ENCODE peak calls at places on chromosome 3, in nine cellular contexts. One of them, this sample, is unnamed. For H3K9me3, the result is how much of the 10 kb centered on the place peaks cover.

GRCh38 chr3:23372296-23372695 is 169.2 kb downstream of the UBE2E2 start:
- DNase-seq in upper lobe of left lung: no peak
- DNase-seq in Panc1: no peak
- DNase-seq in stomach: no peak
- DNase-seq in HepG2: no peak
- DNase-seq in endothelial cell of umbilical vein: no peak
- DNase-seq in sigmoid colon: no peak
- DNase-seq in transverse colon: no peak
- DNase-seq in K562: no peak
- DNase-seq in this sample: no peak

GRCh38 chr3:105066106-105066839 is 300.4 kb upstream of the ALCAM start:
- DNase-seq in upper lobe of left lung: no peak
- DNase-seq in Panc1: no peak
- DNase-seq in HepG2: no peak
- DNase-seq in stomach: no peak
- DNase-seq in transverse colon: no peak
- DNase-seq in K562: no peak
- DNase-seq in sigmoid colon: no peak
- DNase-seq in endothelial cell of umbilical vein: no peak
- DNase-seq in this sample: no peak

GRCh38 chr3:16247282-16248058 is 17.3 kb downstream of the DPH3 start:
- DNase-seq in sigmoid colon: peak
- DNase-seq in upper lobe of left lung: no peak
- DNase-seq in stomach: peak
- DNase-seq in Panc1: peak
- DNase-seq in K562: peak
- DNase-seq in transverse colon: peak
- DNase-seq in endothelial cell of umbilical vein: peak
- DNase-seq in HepG2: peak
- DNase-seq in this sample: peak

GRCh38 chr3:160449660-160450598 is at the start of gene TRIM59:
- DNase-seq in K562: peak
- DNase-seq in transverse colon: peak
- DNase-seq in upper lobe of left lung: peak
- DNase-seq in Panc1: peak
- DNase-seq in stomach: peak
- DNase-seq in sigmoid colon: peak
- DNase-seq in HepG2: peak
- DNase-seq in endothelial cell of umbilical vein: peak
- DNase-seq in this sample: peak

GRCh38 chr3:156449712-156450574 is 105.0 kb downstream of the SSR3 start:
- DNase-seq in Panc1: peak
- DNase-seq in stomach: no peak
- DNase-seq in HepG2: peak
- DNase-seq in upper lobe of left lung: no peak
- DNase-seq in sigmoid colon: no peak
- DNase-seq in endothelial cell of umbilical vein: peak
- DNase-seq in transverse colon: no peak
- DNase-seq in K562: peak
- DNase-seq in this sample: no peak

GRCh38 chr3:112048911-112049310 is 14.4 kb downstream of the TMPRSS7 start:
- DNase-seq in transverse colon: no peak
- DNase-seq in endothelial cell of umbilical vein: no peak
- DNase-seq in sigmoid colon: no peak
- DNase-seq in K562: no peak
- DNase-seq in HepG2: no peak
- DNase-seq in stomach: peak
- DNase-seq in upper lobe of left lung: no peak
- DNase-seq in Panc1: no peak
- DNase-seq in this sample: no peak

GRCh38 chr3:86921981-86922680 is 68.8 kb downstream of the VGLL3 start:
- DNase-seq in transverse colon: no peak
- DNase-seq in endothelial cell of umbilical vein: no peak
- DNase-seq in K562: no peak
- DNase-seq in Panc1: no peak
- DNase-seq in upper lobe of left lung: no peak
- DNase-seq in HepG2: no peak
- DNase-seq in stomach: no peak
- DNase-seq in sigmoid colon: no peak
- DNase-seq in this sample: no peak

GRCh38 chr3:47636921-47637320 is 58.3 kb upstream of the CSPG5 start:
- DNase-seq in HepG2: no peak
- DNase-seq in endothelial cell of umbilical vein: no peak
- DNase-seq in K562: no peak
- DNase-seq in transverse colon: no peak
- DNase-seq in stomach: no peak
- DNase-seq in Panc1: no peak
- DNase-seq in upper lobe of left lung: no peak
- DNase-seq in sigmoid colon: no peak
- DNase-seq in this sample: no peak

GRCh38 chr3:129554356-129555120 is 11.6 kb downstream of the H1-8 start:
- DNase-seq in HepG2: no peak
- DNase-seq in sigmoid colon: no peak
- DNase-seq in stomach: no peak
- DNase-seq in upper lobe of left lung: no peak
- DNase-seq in endothelial cell of umbilical vein: peak
- DNase-seq in Panc1: no peak
- DNase-seq in transverse colon: no peak
- DNase-seq in K562: no peak
- DNase-seq in this sample: no peak

GRCh38 chr3:12372762-12373280 is 84.0 kb downstream of the PPARG start:
- DNase-seq in stomach: no peak
- DNase-seq in HepG2: no peak
- DNase-seq in upper lobe of left lung: no peak
- DNase-seq in K562: no peak
- DNase-seq in Panc1: no peak
- DNase-seq in endothelial cell of umbilical vein: no peak
- DNase-seq in transverse colon: no peak
- DNase-seq in sigmoid colon: no peak
- DNase-seq in this sample: no peak

GRCh38 chr3:4421121-4421520 is 45.9 kb downstream of the SUMF1 start:
- DNase-seq in stomach: no peak
- DNase-seq in sigmoid colon: no peak
- DNase-seq in transverse colon: no peak
- DNase-seq in upper lobe of left lung: no peak
- DNase-seq in endothelial cell of umbilical vein: no peak
- DNase-seq in HepG2: no peak
- DNase-seq in K562: peak
- DNase-seq in Panc1: no peak
- DNase-seq in this sample: no peak

GRCh38 chr3:187987919-187988318 is 166.0 kb upstream of the LPP start:
- DNase-seq in upper lobe of left lung: no peak
- DNase-seq in Panc1: no peak
- DNase-seq in endothelial cell of umbilical vein: no peak
- DNase-seq in HepG2: no peak
- DNase-seq in stomach: no peak
- DNase-seq in transverse colon: no peak
- DNase-seq in sigmoid colon: no peak
- DNase-seq in K562: no peak
- DNase-seq in this sample: no peak

GRCh38 chr3:157087398-157088132 is 72.4 kb downstream of the CCNL1 start:
- DNase-seq in Panc1: no peak
- DNase-seq in sigmoid colon: no peak
- DNase-seq in endothelial cell of umbilical vein: no peak
- DNase-seq in K562: no peak
- DNase-seq in upper lobe of left lung: no peak
- DNase-seq in stomach: no peak
- DNase-seq in transverse colon: no peak
- DNase-seq in HepG2: no peak
- DNase-seq in this sample: no peak

GRCh38 chr3:29612536-29612935 is 331.7 kb downstream of the RBMS3 start:
- DNase-seq in stomach: no peak
- DNase-seq in upper lobe of left lung: no peak
- DNase-seq in transverse colon: no peak
- DNase-seq in K562: no peak
- DNase-seq in endothelial cell of umbilical vein: no peak
- DNase-seq in sigmoid colon: no peak
- DNase-seq in HepG2: no peak
- DNase-seq in Panc1: no peak
- DNase-seq in this sample: no peak

GRCh38 chr3:29606416-29606815 is 325.5 kb downstream of the RBMS3 start:
- DNase-seq in K562: no peak
- DNase-seq in stomach: no peak
- DNase-seq in Panc1: no peak
- DNase-seq in sigmoid colon: no peak
- DNase-seq in transverse colon: no peak
- DNase-seq in endothelial cell of umbilical vein: no peak
- DNase-seq in upper lobe of left lung: no peak
- DNase-seq in HepG2: no peak
- DNase-seq in this sample: no peak

GRCh38 chr3:29610781-29611180 is 329.9 kb downstream of the RBMS3 start:
- DNase-seq in stomach: no peak
- DNase-seq in HepG2: no peak
- DNase-seq in K562: no peak
- DNase-seq in upper lobe of left lung: no peak
- DNase-seq in sigmoid colon: no peak
- DNase-seq in transverse colon: no peak
- DNase-seq in endothelial cell of umbilical vein: no peak
- DNase-seq in Panc1: no peak
- DNase-seq in this sample: no peak

GRCh38 chr3:29611252-29611651 is 330.4 kb downstream of the RBMS3 start:
- DNase-seq in Panc1: no peak
- DNase-seq in transverse colon: no peak
- DNase-seq in K562: no peak
- DNase-seq in upper lobe of left lung: no peak
- DNase-seq in sigmoid colon: no peak
- DNase-seq in HepG2: no peak
- DNase-seq in endothelial cell of umbilical vein: no peak
- DNase-seq in stomach: no peak
- DNase-seq in this sample: no peak

DNA sequence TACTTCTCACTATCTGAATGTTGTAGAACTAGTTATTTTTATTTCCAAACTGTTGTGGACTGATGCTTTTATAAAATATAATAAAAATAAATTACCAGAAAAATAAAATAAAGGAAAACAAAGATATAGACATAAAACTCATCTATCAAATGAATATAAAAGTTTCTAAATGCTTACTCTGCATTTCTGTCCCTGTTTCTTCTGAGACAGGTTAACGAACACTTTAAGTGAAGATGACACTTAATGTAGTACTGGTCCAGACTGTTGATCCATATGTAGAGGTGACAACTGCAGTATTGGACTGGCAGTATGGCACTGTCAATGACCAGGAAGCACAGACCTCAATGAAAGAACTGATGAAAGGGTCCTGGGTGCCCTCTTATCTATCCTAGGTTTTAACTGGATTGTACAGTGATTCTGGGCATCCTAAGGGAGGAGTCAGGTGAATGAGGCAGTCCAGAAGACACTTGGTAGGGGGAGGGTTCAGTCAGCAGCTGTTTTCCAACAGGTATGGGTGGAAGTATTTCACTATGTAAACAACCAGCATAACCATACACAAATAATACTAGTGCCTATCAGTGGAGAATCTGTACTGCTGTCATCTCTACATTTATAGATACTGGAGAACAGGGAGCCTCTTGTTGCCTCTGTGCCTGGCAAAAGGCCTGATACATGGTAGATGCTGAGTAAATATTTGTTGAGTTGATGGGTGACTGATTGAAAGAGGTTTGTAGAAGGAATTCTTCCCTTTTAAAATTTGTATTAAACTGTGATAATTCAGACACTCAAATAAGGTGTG is 328.3 kb downstream of the RBMS3 start:
- DNase-seq in HepG2: peak
- DNase-seq in stomach: no peak
- DNase-seq in transverse colon: no peak
- DNase-seq in sigmoid colon: no peak
- DNase-seq in endothelial cell of umbilical vein: no peak
- DNase-seq in upper lobe of left lung: no peak
- DNase-seq in K562: no peak
- DNase-seq in Panc1: no peak
- DNase-seq in this sample: no peak
- TF ChIP-seq POLR2AphosphoS5 in HepG2: no peak
- TF ChIP-seq POLR2AphosphoS5 in stomach: no peak
- TF ChIP-seq POLR2AphosphoS5 in transverse colon: no peak
- TF ChIP-seq POLR2AphosphoS5 in sigmoid colon: no peak
- TF ChIP-seq POLR2AphosphoS5 in endothelial cell of umbilical vein: no peak
- TF ChIP-seq POLR2AphosphoS5 in upper lobe of left lung: no peak
- TF ChIP-seq POLR2AphosphoS5 in K562: no peak
- TF ChIP-seq POLR2AphosphoS5 in Panc1: no peak
- TF ChIP-seq POLR2AphosphoS5 in this sample: no peak

GRCh38 chr3:9448643-9449042 is 51.2 kb downstream of the SETD5 start:
- DNase-seq in stomach: no peak
- DNase-seq in transverse colon: no peak
- DNase-seq in endothelial cell of umbilical vein: no peak
- DNase-seq in Panc1: no peak
- DNase-seq in sigmoid colon: no peak
- DNase-seq in HepG2: no peak
- DNase-seq in K562: no peak
- DNase-seq in upper lobe of left lung: no peak
- DNase-seq in this sample: no peak
- H3K9me3 ChIP-seq in stomach: under half
- H3K9me3 ChIP-seq in transverse colon: under half
- H3K9me3 ChIP-seq in endothelial cell of umbilical vein: under half
- H3K9me3 ChIP-seq in Panc1: under half
- H3K9me3 ChIP-seq in sigmoid colon: under half
- H3K9me3 ChIP-seq in HepG2: under half
- H3K9me3 ChIP-seq in K562: under half
- H3K9me3 ChIP-seq in upper lobe of left lung: under half
- H3K9me3 ChIP-seq in this sample: under half

DNA sequence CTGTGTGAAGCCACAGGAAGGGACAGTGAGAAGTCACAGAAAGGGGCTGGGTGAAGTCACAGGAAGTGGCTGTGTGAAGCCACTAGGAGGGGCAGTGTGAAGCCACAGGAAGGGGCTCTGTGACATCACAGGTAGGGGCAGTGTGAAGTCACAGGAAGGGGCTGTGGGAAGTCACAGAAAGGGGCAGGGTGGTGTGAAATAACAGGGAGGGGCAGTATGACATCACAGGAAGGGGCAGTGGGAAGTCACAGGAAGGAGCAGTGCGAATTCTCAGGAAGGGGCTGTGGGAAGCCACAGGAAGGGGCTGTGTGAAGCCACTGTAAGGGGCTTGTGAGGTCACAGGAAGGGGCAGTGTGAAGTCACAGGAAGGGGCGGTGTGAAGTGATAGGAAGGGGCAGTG is 35.9 kb downstream of the GASK1A start:
- DNase-seq in stomach: no peak
- DNase-seq in K562: no peak
- DNase-seq in sigmoid colon: no peak
- DNase-seq in Panc1: no peak
- DNase-seq in transverse colon: no peak
- DNase-seq in endothelial cell of umbilical vein: no peak
- DNase-seq in HepG2: no peak
- DNase-seq in upper lobe of left lung: no peak
- DNase-seq in this sample: no peak
- TF ChIP-seq POLR2AphosphoS5 in stomach: no peak
- TF ChIP-seq POLR2AphosphoS5 in K562: no peak
- TF ChIP-seq POLR2AphosphoS5 in sigmoid colon: no peak
- TF ChIP-seq POLR2AphosphoS5 in Panc1: no peak
- TF ChIP-seq POLR2AphosphoS5 in transverse colon: no peak
- TF ChIP-seq POLR2AphosphoS5 in endothelial cell of umbilical vein: no peak
- TF ChIP-seq POLR2AphosphoS5 in HepG2: no peak
- TF ChIP-seq POLR2AphosphoS5 in upper lobe of left lung: no peak
- TF ChIP-seq POLR2AphosphoS5 in this sample: no peak

DNA sequence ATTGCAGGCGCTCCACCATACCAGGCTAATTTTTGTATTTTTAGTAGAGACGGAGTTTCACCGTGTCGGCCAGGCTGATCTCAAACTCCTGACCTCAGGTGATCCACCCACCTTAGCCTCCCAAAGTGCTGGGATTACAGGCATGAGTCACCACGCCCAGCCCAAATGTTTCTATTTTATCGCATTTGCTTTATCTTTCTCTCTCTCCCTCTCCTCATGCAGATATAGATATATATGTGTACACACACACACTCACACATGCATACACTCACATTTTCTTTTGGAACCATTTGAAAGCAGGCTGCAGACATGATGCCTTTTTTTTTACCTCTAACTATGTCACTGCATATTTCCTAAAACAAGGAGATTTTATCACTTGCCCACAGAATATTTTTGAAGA is 7.3 kb upstream of the MCCC1 start:
- DNase-seq in K562: no peak
- DNase-seq in stomach: no peak
- DNase-seq in upper lobe of left lung: no peak
- DNase-seq in endothelial cell of umbilical vein: no peak
- DNase-seq in transverse colon: no peak
- DNase-seq in sigmoid colon: no peak
- DNase-seq in HepG2: no peak
- DNase-seq in Panc1: no peak
- DNase-seq in this sample: no peak
- H3K9me3 ChIP-seq in K562: under half
- H3K9me3 ChIP-seq in stomach: under half
- H3K9me3 ChIP-seq in upper lobe of left lung: under half
- H3K9me3 ChIP-seq in endothelial cell of umbilical vein: under half
- H3K9me3 ChIP-seq in transverse colon: under half
- H3K9me3 ChIP-seq in sigmoid colon: under half
- H3K9me3 ChIP-seq in HepG2: under half
- H3K9me3 ChIP-seq in Panc1: under half
- H3K9me3 ChIP-seq in this sample: under half

This sample was measured in suprapubic skin.